ENCODE peak calls at places on chromosomes 13 and 19, in ten cellular contexts. Q is heart right ventricle, U is pancreas, T is IMR-90, V is mesendoderm, S is GM23248, O is tibial artery, X is neuronal stem cell, D is mucosa of descending colon, L is HCT116. Z is an unnamed sample. For H3K4me1, the result is how much of the 10 kb centered on the place peaks cover.

GRCh38 chr19:38035515-38036495 is 128.8 kb downstream of the SIPA1L3 start:
- DNase-seq in Q (no peak), U (no peak), X (no peak), L (no peak), D (no peak), V (no peak), T (peak), S (peak), O (no peak), Z (no peak)

GRCh38 chr13:106533101-106533939 is 2.1 kb downstream of the EFNB2 start:
- DNase-seq in S (peak), L (no peak), D (peak), O (peak), X (peak), V (peak), Q (peak), U (peak), T (peak), Z (peak)

GRCh38 chr19:17553256-17553655 is 2.2 kb upstream of the COLGALT1 start:
- DNase-seq in V (no peak), U (peak), X (no peak), S (peak), Q (peak), O (peak), L (no peak), T (peak), D (no peak), Z (no peak)

GRCh38 chr19:48495391-48495790 is 16.2 kb downstream of the LMTK3 start:
- DNase-seq in O (no peak), T (no peak), X (no peak), Q (no peak), V (no peak), L (no peak), U (no peak), D (no peak), S (no peak), Z (no peak)

GRCh38 chr19:19860756-19861390 is 4.8 kb upstream of the ZNF253 start:
- DNase-seq in U (no peak), V (peak), D (no peak), O (no peak), X (peak), L (no peak), T (no peak), Q (peak), S (no peak), Z (peak)

GRCh38 chr19:38190061-38190460 is 34.0 kb downstream of the DPF1 start:
- DNase-seq in T (no peak), S (no peak), Q (no peak), V (no peak), D (no peak), U (no peak), X (no peak), O (no peak), L (no peak), Z (no peak)

GRCh38 chr19:51821921-51822716 is 27.2 kb downstream of the FPR3 start:
- DNase-seq in D (no peak), L (no peak), V (no peak), Q (no peak), O (no peak), S (peak), U (no peak), T (no peak), X (no peak), Z (no peak)

GRCh38 chr13:113371061-113371460 is 7.1 kb upstream of the GRTP1 start:
- DNase-seq in X (no peak), U (no peak), L (no peak), O (no peak), V (no peak), T (no peak), D (no peak), Q (no peak), S (no peak), Z (peak)

GRCh38 chr13:98565726-98566577 is 11.0 kb downstream of the STK24 start:
- DNase-seq in T (no peak), O (no peak), X (no peak), Q (peak), D (peak), U (peak), V (no peak), S (peak), L (no peak), Z (no peak)

GRCh38 chr19:21321996-21322395 is 7.2 kb downstream of the ZNF708 start:
- DNase-seq in V (peak), U (no peak), T (no peak), S (peak), Q (no peak), L (no peak), D (no peak), X (no peak), O (no peak), Z (no peak)

GRCh38 chr13:23928985-23929384 is 31.7 kb upstream of the C1QTNF9B start:
- DNase-seq in T (peak), X (no peak), L (no peak), S (peak), U (no peak), D (no peak), Q (no peak), O (no peak), V (peak), Z (no peak)

GRCh38 chr19:40461669-40462221 is 3.8 kb downstream of the BLVRB start:
- DNase-seq in Q (no peak), V (no peak), O (peak), D (peak), L (no peak), X (no peak), S (no peak), T (no peak), U (peak), Z (no peak)

GRCh38 chr13:32039056-32039455 is 7.5 kb downstream of the FRY start:
- DNase-seq in S (no peak), V (no peak), D (no peak), O (no peak), X (no peak), U (no peak), L (no peak), Q (no peak), T (peak), Z (no peak)

GRCh38 chr13:87669379-87669978 is 1.7 kb upstream of the SLITRK5 start:
- DNase-seq in T (peak), D (no peak), X (no peak), L (no peak), S (peak), V (peak), Q (no peak), O (no peak), U (no peak), Z (peak)

GRCh38 chr13:44199627-44200207 is 173.9 kb upstream of the SERP2 start:
- DNase-seq in S (no peak), Q (no peak), X (no peak), T (no peak), U (no peak), O (no peak), L (no peak), D (no peak), V (no peak), Z (no peak)

GRCh38 chr13:61183670-61184069 is 232.0 kb downstream of the PCDH20 start:
- DNase-seq in D (no peak), Q (no peak), V (no peak), O (no peak), T (no peak), X (no peak), S (no peak), L (no peak), U (no peak), Z (no peak)

GRCh38 chr19:44779150-44779549 is 1.5 kb downstream of the CBLC start:
- DNase-seq in U (no peak), D (no peak), T (no peak), X (no peak), V (no peak), Q (no peak), L (no peak), O (no peak), S (no peak), Z (no peak)

GRCh38 chr13:89726690-89727435 is 1620.6 kb upstream of the MIR17HG start:
- DNase-seq in L (no peak), D (no peak), U (no peak), V (no peak), O (no peak), X (no peak), S (peak), T (peak), Q (no peak), Z (no peak)

GRCh38 chr19:3459322-3459881 is 20.9 kb downstream of the SMIM24 start:
- DNase-seq in Q (peak), U (peak), O (peak), D (peak), T (peak), S (peak), L (no peak), V (peak), X (no peak), Z (peak)

GRCh38 chr13:24489721-24490120 is 22.9 kb downstream of the PARP4 start:
- DNase-seq in Q (no peak), X (no peak), O (no peak), U (no peak), S (no peak), V (no peak), T (no peak), D (no peak), L (no peak), Z (no peak)

GRCh38 chr19:30148039-30148438 is 206.0 kb downstream of the URI1 start:
- DNase-seq in U (no peak), S (no peak), T (no peak), Q (no peak), D (no peak), O (no peak), L (no peak), V (no peak), X (no peak), Z (no peak)

GRCh38 chr19:12786149-12786870 is 5.0 kb upstream of the JUNB start:
- DNase-seq in X (no peak), U (peak), T (no peak), O (peak), Q (peak), S (no peak), D (peak), L (no peak), V (no peak), Z (peak)

GRCh38 chr13:51614350-51614786 is 30.1 kb downstream of the WDFY2 start:
- DNase-seq in O (no peak), D (no peak), X (no peak), L (no peak), Q (peak), S (peak), U (no peak), V (peak), T (no peak), Z (no peak)

GRCh38 chr13:52010890-52011689 is at the start of gene ATP7B:
- DNase-seq in S (peak), Q (peak), X (peak), T (no peak), O (peak), U (peak), V (peak), L (no peak), D (no peak), Z (peak)

GRCh38 chr19:40006273-40006691 is 9.4 kb downstream of the ZNF546 start:
- DNase-seq in U (no peak), D (no peak), X (no peak), Q (peak), V (no peak), T (peak), O (no peak), L (no peak), S (peak), Z (no peak)

GRCh38 chr19:13277104-13277809 is 127.0 kb downstream of the IER2 start:
- DNase-seq in S (peak), U (peak), D (peak), V (peak), L (peak), Q (peak), T (peak), X (peak), O (peak), Z (peak)

GRCh38 chr13:58097831-58098230 is 466.3 kb downstream of the PCDH17 start:
- DNase-seq in L (no peak), U (no peak), D (no peak), S (no peak), O (no peak), V (no peak), X (no peak), T (no peak), Q (no peak), Z (no peak)

GRCh38 chr19:29687244-29687896 is 22.1 kb downstream of the PLEKHF1 start:
- DNase-seq in T (peak), O (peak), Q (no peak), S (peak), V (no peak), U (no peak), L (no peak), X (no peak), D (no peak), Z (no peak)

GRCh38 chr19:30223866-30224688 is 148.1 kb upstream of the ZNF536 start:
- DNase-seq in V (no peak), L (no peak), X (no peak), Q (no peak), T (no peak), U (no peak), D (no peak), S (no peak), O (no peak), Z (no peak)

GRCh38 chr13:77918391-77919261 is at the start of gene EDNRB:
- DNase-seq in V (peak), Q (peak), O (peak), T (peak), S (peak), D (peak), L (no peak), X (peak), U (peak), Z (peak)

GRCh38 chr19:33437351-33438015 is 64.0 kb downstream of the CEBPG start:
- DNase-seq in T (no peak), L (no peak), U (no peak), O (no peak), D (no peak), Q (no peak), X (no peak), V (no peak), S (peak), Z (no peak)

DNA sequence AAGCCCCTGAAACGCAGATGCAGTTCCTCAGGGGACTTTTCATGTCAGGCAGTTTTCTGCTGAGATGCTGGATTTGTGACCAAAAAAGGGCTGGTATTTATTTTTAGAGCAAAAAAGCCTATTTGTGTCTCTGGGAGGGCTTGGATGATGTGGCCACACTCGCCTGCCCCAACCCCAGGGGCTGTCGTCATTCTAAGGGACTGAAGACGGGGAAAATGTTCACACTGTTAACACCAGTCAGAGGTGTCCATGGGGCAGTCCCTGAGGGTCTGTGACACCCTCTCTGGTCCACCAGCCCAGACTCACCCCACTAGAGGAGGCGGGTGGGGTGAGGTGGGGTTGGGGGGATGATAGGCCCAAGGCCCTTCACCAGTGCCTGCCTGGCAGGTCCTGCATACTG is 15.9 kb upstream of the EPHX3 start:
- DNase-seq in V (no peak), D (no peak), X (no peak), T (peak), L (no peak), S (no peak), O (peak), Q (peak), U (no peak), Z (no peak)
- H3K4me1 ChIP-seq in V (under half), D (under half), X (under half), T (under half), L (under half), S (under half), O (half or more), Q (half or more), U (under half), Z (under half)

GRCh38 chr13:46195017-46195416 is 13.0 kb upstream of the LCP1 start:
- DNase-seq in D (no peak), X (no peak), T (no peak), Q (no peak), L (no peak), U (no peak), S (no peak), V (no peak), O (no peak), Z (no peak)

GRCh38 chr13:46202188-46202795 is 9.4 kb upstream of the LRRC63 start:
- DNase-seq in O (no peak), T (no peak), D (no peak), Q (no peak), U (no peak), S (no peak), V (no peak), X (no peak), L (no peak), Z (no peak)

GRCh38 chr13:46197299-46197975 is 14.3 kb upstream of the LRRC63 start:
- DNase-seq in T (no peak), S (peak), D (no peak), Q (no peak), X (no peak), U (no peak), L (no peak), V (no peak), O (no peak), Z (no peak)

GRCh38 chr13:46202956-46203355 is 8.8 kb upstream of the LRRC63 start:
- DNase-seq in Q (no peak), V (no peak), D (no peak), O (no peak), U (no peak), S (no peak), X (no peak), L (no peak), T (no peak), Z (no peak)

GRCh38 chr13:46198794-46199193 is 12.9 kb upstream of the LRRC63 start:
- DNase-seq in L (no peak), Q (no peak), V (no peak), S (no peak), D (no peak), X (no peak), T (no peak), U (no peak), O (no peak), Z (no peak)
- H3K4me1 ChIP-seq in L (under half), Q (under half), V (under half), S (under half), D (under half), X (under half), T (under half), U (under half), O (under half), Z (under half)

DNA sequence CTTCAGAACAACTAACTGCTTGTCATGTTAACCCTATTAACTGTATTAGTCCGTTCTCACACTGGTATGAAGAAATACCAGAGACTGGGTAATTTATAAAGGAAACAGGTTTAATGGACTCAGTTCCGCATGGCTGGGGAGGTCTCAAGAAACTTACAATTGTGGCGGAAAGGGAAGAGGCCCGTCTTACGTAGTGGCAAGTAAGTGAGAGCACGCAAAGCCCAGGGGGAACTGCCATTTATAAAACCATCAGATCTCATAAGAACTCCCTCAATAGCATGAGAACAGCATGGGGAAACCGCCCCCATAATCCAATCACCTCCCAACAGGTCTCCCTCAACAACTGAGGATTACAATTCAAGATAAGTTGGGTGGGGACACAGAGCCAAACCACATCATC is 34.7 kb downstream of the PHF11 start:
- DNase-seq in T (no peak), U (no peak), V (no peak), X (no peak), S (no peak), O (no peak), D (no peak), L (no peak), Q (no peak), Z (no peak)
- H3K4me1 ChIP-seq in T (under half), U (under half), V (under half), X (under half), S (under half), O (under half), D (under half), L (under half), Q (under half), Z (under half)

DNA sequence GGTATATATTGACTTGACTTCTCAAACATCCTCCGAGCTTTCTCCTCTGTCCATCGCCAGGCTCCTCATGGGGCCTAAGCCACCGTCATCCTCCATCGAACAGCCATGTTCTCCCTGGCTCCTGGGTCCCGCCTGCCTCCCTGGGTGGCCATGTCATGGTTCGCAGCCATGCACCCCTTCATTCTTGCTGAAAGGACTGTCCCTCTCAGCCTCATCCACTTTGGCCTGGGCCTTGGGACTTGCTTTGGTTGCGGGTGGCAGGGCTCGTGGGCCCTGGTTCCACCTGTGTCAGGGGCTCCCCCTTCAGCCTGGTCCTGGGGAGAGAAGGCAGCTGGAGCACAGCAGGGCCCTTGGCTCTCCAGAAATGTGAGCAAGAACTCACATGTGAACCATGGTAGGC is 183.8 kb downstream of the KATNAL1 start:
- DNase-seq in D (no peak), V (no peak), Q (no peak), U (no peak), X (no peak), T (no peak), L (no peak), S (no peak), O (no peak), Z (no peak)
- H3K4me1 ChIP-seq in D (under half), V (under half), Q (under half), U (under half), X (under half), T (under half), L (under half), S (under half), O (under half), Z (under half)

GRCh38 chr19:18802354-18802753 is 11.2 kb upstream of the COMP start:
- DNase-seq in L (no peak), V (peak), D (no peak), U (no peak), T (no peak), X (no peak), O (no peak), Q (no peak), S (no peak), Z (peak)
- H3K4me1 ChIP-seq in L (under half), V (under half), D (under half), U (under half), T (under half), X (under half), O (under half), Q (under half), S (under half), Z (under half)